ENCODE peak calls at places on chromosomes 3 and 15, in four cellular contexts. K is pancreas, Z is IMR-90, E is transverse colon. A is an unnamed sample.

GRCh38 chr3:13228584-13228983 is 155.4 kb upstream of the IQSEC1 start:
- DNase-seq in E (no peak), Z (no peak), K (no peak), A (no peak)

GRCh38 chr15:39684215-39684614 is 98.4 kb downstream of the FSIP1 start:
- DNase-seq in E (no peak), K (no peak), Z (no peak), A (no peak)

GRCh38 chr3:142595581-142595950 is 627 bp upstream of the PLS1 start:
- DNase-seq in E (no peak), Z (peak; percentile 86), K (peak; percentile 30), A (peak; percentile 33)

GRCh38 chr3:148126962-148127361 is 570.7 kb upstream of the AGTR1 start:
- DNase-seq in E (no peak), K (no peak), Z (no peak), A (no peak)

GRCh38 chr3:101065962-101066361 is 72.7 kb upstream of the ABI3BP start:
- DNase-seq in K (no peak), Z (peak; percentile 96), E (no peak), A (peak; percentile 74)

GRCh38 chr3:4234894-4235293 is 68.3 kb upstream of the SETMAR start:
- DNase-seq in K (no peak), E (no peak), Z (no peak), A (no peak)

GRCh38 chr3:134372405-134373277 is 1.6 kb downstream of the AMOTL2 start:
- DNase-seq in E (no peak), K (no peak), Z (peak; percentile 30), A (peak; percentile 33)

GRCh38 chr15:74497584-74497983 is 36.6 kb upstream of the UBL7 start:
- DNase-seq in E (peak; percentile 11), K (no peak), Z (no peak), A (no peak)

GRCh38 chr3:165839296-165840076 is 2.3 kb upstream of the BCHE start:
- DNase-seq in Z (no peak), K (no peak), E (no peak), A (no peak)

GRCh38 chr3:70861234-70861633 is 548.8 kb upstream of the MDFIC2 start:
- DNase-seq in K (no peak), E (no peak), Z (peak; percentile 94), A (peak; percentile 43)
- H3K27ac ChIP-seq in K (no peak overlapping the region), E (no peak overlapping the region), Z (no peak overlapping the region), A (no peak overlapping the region)

DNA sequence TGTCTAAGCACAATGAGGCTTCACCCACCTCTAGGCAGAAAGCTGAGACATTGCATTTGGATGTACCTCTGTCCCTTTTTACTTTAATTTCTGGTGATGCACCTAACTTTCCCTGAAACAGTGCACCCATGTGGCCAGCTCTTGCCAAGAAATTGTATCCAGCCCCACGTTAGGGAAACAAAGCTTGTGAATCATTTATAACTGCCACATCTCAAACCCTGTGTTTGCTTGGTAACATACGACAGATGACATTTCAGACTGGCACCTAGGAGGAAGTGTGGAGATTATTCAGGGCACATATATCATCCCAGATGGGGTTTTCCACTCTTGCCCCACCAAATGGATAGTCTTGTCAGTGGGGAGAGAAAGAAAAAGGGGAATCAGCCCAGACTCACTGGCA is 2.1 kb downstream of the CYB561D2 start:
- DNase-seq in K (no peak), Z (peak; percentile 29), E (no peak), A (no peak)
- H3K4me1 ChIP-seq in K (peaks cover 34% of the 10 kb centered on the region), Z (peaks cover 29% of the 10 kb centered on the region), E (peaks cover 41% of the 10 kb centered on the region), A (peaks cover 20% of the 10 kb centered on the region)

DNA sequence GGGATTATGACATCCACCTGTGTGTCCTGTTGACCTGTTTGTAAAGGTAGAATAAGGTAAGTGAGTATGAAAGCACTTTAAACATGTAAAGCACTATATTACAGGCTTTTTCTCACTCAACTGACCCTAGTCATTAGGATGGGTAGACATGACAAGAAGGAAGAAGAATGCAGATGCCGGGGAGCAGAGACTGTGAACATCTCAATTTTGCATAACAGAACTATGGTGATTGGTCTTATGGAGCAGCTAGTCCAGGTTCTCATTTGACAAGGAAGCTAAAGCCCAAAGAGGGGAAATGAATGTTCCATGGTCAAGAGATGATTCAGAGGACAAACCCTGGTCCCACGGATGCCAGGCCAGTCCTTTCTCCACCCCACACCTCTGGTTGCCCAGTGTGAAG is 200.1 kb upstream of the BCL6 start:
- DNase-seq in E (no peak), K (no peak), Z (no peak), A (no peak)
- H3K27ac ChIP-seq in E (no peak overlapping the region), K (no peak overlapping the region), Z (no peak overlapping the region), A (no peak overlapping the region)

GRCh38 chr3:48563382-48563918 is at the start of gene UCN2:
- DNase-seq in K (no peak), E (no peak), Z (peak; percentile 21), A (no peak)

GRCh38 chr3:48565186-48565585 is 1.6 kb upstream of the UCN2 start:
- DNase-seq in K (no peak), Z (no peak), E (no peak), A (no peak)

GRCh38 chr3:48564022-48564421 is 441 bp upstream of the UCN2 start:
- DNase-seq in K (no peak), E (peak; percentile 37), Z (peak; percentile 62), A (no peak)

GRCh38 chr3:48565591-48566400 is 2.2 kb upstream of the UCN2 start:
- DNase-seq in K (no peak), E (no peak), Z (peak; percentile 64), A (peak; percentile 69)

DNA sequence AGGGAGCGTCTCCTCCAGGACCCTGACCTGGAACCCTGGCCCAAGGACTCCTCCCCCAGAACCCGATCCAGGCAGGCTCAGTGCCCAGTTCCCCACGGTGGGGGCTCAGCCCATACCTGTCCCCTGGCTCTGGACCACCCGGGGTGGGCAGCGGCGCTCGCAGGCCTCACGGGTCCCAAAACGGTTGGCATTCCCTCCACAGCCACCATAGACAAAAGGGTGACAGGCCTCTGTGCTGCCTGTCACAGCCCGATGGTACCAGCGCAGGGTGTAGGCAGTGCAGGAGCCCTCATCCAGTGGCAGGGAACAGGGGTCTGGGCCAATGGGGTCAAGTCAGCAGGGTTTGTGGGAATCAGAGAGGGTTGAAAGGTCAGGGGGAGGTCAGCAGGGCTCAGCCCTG is 1.1 kb upstream of the UCN2 start:
- DNase-seq in Z (no peak), E (no peak), K (no peak), A (no peak)
- H3K4me1 ChIP-seq in Z (peaks cover 36% of the 10 kb centered on the region), E (peaks cover 14% of the 10 kb centered on the region), K (no peaks in the 10 kb centered on the region), A (peaks cover 17% of the 10 kb centered on the region)

GRCh38 chr15:76181705-76182107 is 121.9 kb downstream of the TMEM266 start:
- DNase-seq in Z (no peak), K (no peak), E (no peak), A (no peak)
- H3K27ac ChIP-seq in Z (no peak overlapping the region), K (no peak overlapping the region), E (no peak overlapping the region), A (no peak overlapping the region)

GRCh38 chr3:159789742-159790635 is 198.6 kb upstream of the IL12A start:
- DNase-seq in Z (no peak), E (peak; percentile 58), K (no peak), A (no peak)
- H3K4me1 ChIP-seq in Z (peaks cover 25% of the 10 kb centered on the region), E (peaks cover 61% of the 10 kb centered on the region), K (no peaks in the 10 kb centered on the region), A (peaks cover 8% of the 10 kb centered on the region)

GRCh38 chr3:188320757-188321156 is 166.8 kb downstream of the LPP start:
- DNase-seq in K (no peak), E (no peak), Z (peak; percentile 83), A (no peak)

GRCh38 chr3:188321258-188321657 is 167.3 kb downstream of the LPP start:
- DNase-seq in K (no peak), Z (no peak), E (no peak), A (no peak)

GRCh38 chr3:188322135-188322892 is 168.4 kb downstream of the LPP start:
- DNase-seq in K (peak; percentile 39), E (no peak), Z (no peak), A (no peak)

GRCh38 chr3:188326111-188326510 is 172.2 kb downstream of the LPP start:
- DNase-seq in K (no peak), E (no peak), Z (no peak), A (no peak)

GRCh38 chr3:188323067-188323842 is 169.3 kb downstream of the LPP start:
- DNase-seq in Z (no peak), K (no peak), E (no peak), A (no peak)
- H3K27ac ChIP-seq in Z (no peak overlapping the region), K (no peak overlapping the region), E (no peak overlapping the region), A (no peak overlapping the region)

DNA sequence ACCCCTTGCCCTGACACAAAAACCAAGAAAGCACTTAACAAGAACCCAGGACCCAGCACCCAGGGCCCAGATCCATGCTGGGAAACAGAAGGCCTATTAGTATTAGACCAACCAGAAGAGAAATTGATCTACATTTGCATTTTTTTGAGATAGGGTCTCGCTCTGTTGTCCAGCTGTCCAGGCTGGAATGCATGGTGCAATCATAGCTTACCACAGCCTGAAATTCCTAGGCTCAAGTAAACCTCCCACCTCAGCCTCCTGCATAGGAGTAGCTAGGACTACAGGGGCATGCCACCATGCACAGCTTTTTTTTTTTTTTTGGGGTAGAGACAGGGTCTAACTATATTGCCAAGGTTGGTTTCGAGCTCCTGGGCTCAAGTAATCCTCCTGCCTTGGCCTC is 26.4 kb downstream of the CCDC12 start:
- DNase-seq in Z (no peak), K (no peak), E (no peak), A (no peak)
- H3K4me1 ChIP-seq in Z (peaks cover 16% of the 10 kb centered on the region), K (peaks cover 57% of the 10 kb centered on the region), E (peaks cover 66% of the 10 kb centered on the region), A (peaks cover 60% of the 10 kb centered on the region)

DNA sequence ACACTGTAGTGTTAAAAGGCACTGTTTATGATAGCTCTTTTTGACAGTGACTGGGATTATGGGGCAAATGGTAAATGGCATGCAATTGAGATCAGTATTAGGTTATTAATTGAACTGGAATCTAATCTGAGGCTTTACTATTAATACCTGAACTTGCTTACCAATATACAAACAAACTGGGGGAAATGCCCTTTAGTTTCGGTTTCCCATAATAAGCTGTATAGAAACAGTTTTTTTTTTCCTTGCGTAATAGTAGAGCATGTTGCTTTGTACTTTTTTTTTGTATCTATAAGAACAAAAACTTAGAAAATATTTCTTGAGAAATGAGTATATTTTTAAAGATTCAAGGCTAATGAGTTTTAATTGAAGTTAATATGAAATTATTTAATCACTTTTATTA is 95.0 kb downstream of the FNDC3B start:
- DNase-seq in K (no peak), Z (no peak), E (no peak), A (no peak)
- H3K27ac ChIP-seq in K (peak overlapping the region; percentile 22), Z (no peak overlapping the region), E (peak overlapping the region; percentile 36), A (no peak overlapping the region)

GRCh38 chr15:99283739-99284138 is 32.5 kb downstream of the LRRC28 start:
- DNase-seq in E (no peak), K (no peak), Z (peak; percentile 15), A (no peak)
- H3K4me1 ChIP-seq in E (no peaks in the 10 kb centered on the region), K (no peaks in the 10 kb centered on the region), Z (no peaks in the 10 kb centered on the region), A (peaks cover 5% of the 10 kb centered on the region)

A was measured in cardiac muscle cell.